ENCODE peak calls at places on chromosomes 16 and 17, in six cellular contexts. Y is stimulated activated CD4-positive, alpha-beta T cell treated with anti-CD3 and anti-CD28 coated beads, Interleukin-15, amount 100 ng/mL, for 1 hour; F is left colon; K is cardiac fibroblast; T is fibroblast of pulmonary artery; A is choroid plexus epithelial cell. J is an unnamed sample.

GRCh38 chr17:65547253-65547670 is 14.2 kb downstream of the AXIN2 start:
- DNase-seq in K (peak), T (no peak), F (peak), Y (no peak), A (no peak), J (peak)

GRCh38 chr17:73341350-73342056 is 29.7 kb upstream of the CDC42EP4 start:
- DNase-seq in T (no peak), F (no peak), K (no peak), A (no peak), Y (no peak), J (peak)

GRCh38 chr17:77451271-77451893 is 310.6 kb downstream of the SEC14L1 start:
- DNase-seq in Y (no peak), K (peak), A (peak), F (peak), T (peak), J (peak)

GRCh38 chr17:30354731-30355130 is 20.9 kb upstream of the TMIGD1 start:
- DNase-seq in A (no peak), T (no peak), F (no peak), Y (no peak), K (no peak), J (no peak)

GRCh38 chr17:81810892-81811704 is 7.1 kb downstream of the GCGR start:
- DNase-seq in T (no peak), A (no peak), F (no peak), K (no peak), Y (no peak), J (no peak)

GRCh38 chr17:63189082-63189481 is 223.0 kb downstream of the TANC2 start:
- DNase-seq in Y (no peak), A (peak), T (peak), K (peak), F (no peak), J (no peak)

GRCh38 chr16:17467923-17468540 is 2.7 kb downstream of the XYLT1 start:
- DNase-seq in T (peak), Y (no peak), A (peak), K (peak), F (peak), J (peak)

GRCh38 chr17:66517336-66518009 is 215.1 kb downstream of the PRKCA start:
- DNase-seq in K (no peak), T (no peak), F (no peak), A (no peak), Y (no peak), J (no peak)

GRCh38 chr17:36611345-36612072 is 10.1 kb downstream of the MRM1 start:
- DNase-seq in T (peak), A (peak), F (no peak), K (peak), Y (no peak), J (no peak)

GRCh38 chr17:6054372-6054771 is 15.8 kb upstream of the WSCD1 start:
- DNase-seq in F (no peak), K (no peak), Y (no peak), A (no peak), T (no peak), J (no peak)

GRCh38 chr17:7476474-7476873 is 3.0 kb downstream of the ZBTB4 start:
- DNase-seq in T (peak), F (no peak), Y (no peak), K (peak), A (peak), J (no peak)

GRCh38 chr16:28554634-28555423 is 1.1 kb downstream of the SGF29 start:
- DNase-seq in Y (no peak), F (no peak), K (no peak), A (no peak), T (no peak), J (no peak)